ENCODE peak calls at places on chromosomes 4 and X, in ten cellular contexts. X is breast epithelium; L is epithelial cell of esophagus; A is NCI-H524; C is T-helper 2 cell; J is coronary artery; E is stimulated activated CD4-positive, alpha-beta T cell treated with anti-CD3 and anti-CD28 coated beads, Interleukin-15, amount 100 ng/mL, for 1 hour; G is mammary epithelial cell; H is NCI-H2227 treated with DMSO at 0.1 percent for 48 hours; K is GM03348. Q is an unnamed sample.

GRCh38 chrX:127947450-127947849 is 104.8 kb downstream of the ACTRT1 start:
- DNase-seq in X (no peak), L (no peak), A (no peak), C (no peak), J (no peak), E (no peak), G (no peak), H (no peak), K (no peak), Q (no peak)

GRCh38 chrX:103846395-103846794 is 14.3 kb upstream of the RAB9B start:
- DNase-seq in X (no peak), L (no peak), A (no peak), C (no peak), J (no peak), E (no peak), G (peak; percentile 83), H (no peak), K (no peak), Q (no peak)

GRCh38 chrX:96407501-96407900 is 277.1 kb upstream of the DIAPH2 start:
- DNase-seq in X (no peak), L (peak; percentile 9), A (no peak), C (no peak), J (no peak), E (no peak), G (no peak), H (no peak), K (peak; percentile 64), Q (peak; percentile 11)

GRCh38 chrX:19794690-19795089 is 92.7 kb downstream of the SH3KBP1 start:
- DNase-seq in X (no peak), L (no peak), A (no peak), C (no peak), J (no peak), E (no peak), G (peak; percentile 46), H (no peak), K (no peak), Q (no peak)

GRCh38 chr4:142041788-142042187 is 405.4 kb downstream of the IL15 start:
- DNase-seq in X (no peak), L (no peak), A (no peak), C (no peak), J (no peak), E (no peak), G (no peak), H (no peak), K (no peak), Q (no peak)

GRCh38 chr4:145069361-145069760 is 28.6 kb downstream of the ANAPC10 start:
- DNase-seq in X (no peak), L (peak; percentile 66), A (no peak), C (no peak), J (no peak), E (no peak), G (peak; percentile 39), H (no peak), K (peak; percentile 31), Q (no peak)

GRCh38 chr4:121156822-121157769 is 7.0 kb downstream of the TNIP3 start:
- DNase-seq in X (no peak), L (peak; percentile 33), A (no peak), C (no peak), J (no peak), E (peak; percentile 8), G (no peak), H (no peak), K (peak; percentile 72), Q (peak; percentile 18)

GRCh38 chr4:125389713-125390112 is 75.0 kb downstream of the FAT4 start:
- DNase-seq in X (no peak), L (peak; percentile 85), A (no peak), C (no peak), J (no peak), E (no peak), G (peak; percentile 69), H (no peak), K (peak; percentile 68), Q (no peak)

Q was measured in Calu3.